ENCODE peak calls at places on chromosomes 13 and 19, in eight cellular contexts. B is hepatocyte, F is neural progenitor cell, K is SK-N-SH, L is HCT116, W is OCI-LY7, C is PC-3, X is MM.1S. Q is an unnamed sample.

GRCh38 chr13:80262051-80262695 is 78.8 kb downstream of the SPRY2 start:
- DNase-seq in B (no peak), L (no peak), F (no peak), K (no peak), W (no peak), C (no peak), X (no peak), Q (no peak)

GRCh38 chr13:30337061-30337601 is 29.8 kb upstream of the KATNAL1 start:
- DNase-seq in F (no peak), W (no peak), B (no peak), X (no peak), C (no peak), K (no peak), L (no peak), Q (no peak)

GRCh38 chr13:102798653-102799543 is at the start of the genes BIVM and POGLUT2:
- DNase-seq in K (peak; percentile 98), B (peak; percentile 95), L (peak; percentile 87), C (peak; percentile 92), W (no peak), X (peak; percentile 93), F (peak; percentile 95), Q (peak; percentile 97)

GRCh38 chr13:99442273-99442895 is 58.9 kb upstream of the TM9SF2 start:
- DNase-seq in W (peak; percentile 48), C (peak; percentile 64), K (peak; percentile 58), L (peak; percentile 39), X (peak; percentile 47), F (peak; percentile 60), B (peak; percentile 68), Q (peak; percentile 58)

GRCh38 chr19:33811736-33812387 is 15.2 kb downstream of the KCTD15 start:
- DNase-seq in L (no peak), W (no peak), B (no peak), K (peak; percentile 30), X (no peak), C (no peak), F (no peak), Q (no peak)

GRCh38 chr13:26500618-26501320 is 56.7 kb upstream of the WASF3 start:
- DNase-seq in C (no peak), B (no peak), K (no peak), W (no peak), F (no peak), X (no peak), L (no peak), Q (no peak)

GRCh38 chr19:49807174-49807830 is 5.8 kb downstream of the FUZ start:
- DNase-seq in C (no peak), X (no peak), F (no peak), W (no peak), L (no peak), K (no peak), B (no peak), Q (no peak)

GRCh38 chr19:12982648-12983047 is 12.6 kb upstream of the NFIX start:
- DNase-seq in F (no peak), B (no peak), K (no peak), C (no peak), X (no peak), W (no peak), L (no peak), Q (no peak)

GRCh38 chr13:42567772-42568428 is 6.1 kb upstream of the TNFSF11 start:
- DNase-seq in L (no peak), C (no peak), F (no peak), X (no peak), B (no peak), W (no peak), K (no peak), Q (no peak)

GRCh38 chr13:48275507-48275906 is 28.0 kb upstream of the RB1 start:
- DNase-seq in C (no peak), X (no peak), K (no peak), L (no peak), F (no peak), W (no peak), B (no peak), Q (peak; percentile 48)

GRCh38 chr19:35990771-35991730 is 3.9 kb upstream of the SDHAF1 start:
- DNase-seq in F (no peak), X (no peak), K (no peak), L (no peak), B (no peak), C (no peak), W (no peak), Q (no peak)

GRCh38 chr13:46593403-46593802 is 40.4 kb downstream of the LRCH1 start:
- DNase-seq in B (no peak), C (no peak), K (no peak), F (no peak), X (no peak), W (peak; percentile 62), L (no peak), Q (no peak)

GRCh38 chr19:49515767-49516166 is 3.3 kb downstream of the FCGRT start:
- DNase-seq in K (no peak), C (no peak), B (peak; percentile 64), X (no peak), W (peak; percentile 13), F (no peak), L (no peak), Q (no peak)

GRCh38 chr13:47372742-47373141 is 475.9 kb upstream of the HTR2A start:
- DNase-seq in B (no peak), C (no peak), F (no peak), W (no peak), X (no peak), L (no peak), K (no peak), Q (peak; percentile 18)

GRCh38 chr19:39908803-39909202 is 25.6 kb downstream of the FCGBP start:
- DNase-seq in C (no peak), W (no peak), K (no peak), X (no peak), F (no peak), B (no peak), L (no peak), Q (no peak)

GRCh38 chr19:41795031-41795461 is 1.3 kb upstream of the CEACAM3 start:
- DNase-seq in K (peak; percentile 35), C (peak; percentile 70), F (peak; percentile 57), L (peak; percentile 38), W (peak; percentile 73), B (peak; percentile 65), X (peak; percentile 55), Q (peak; percentile 56)

GRCh38 chr19:37329686-37330085 is 41.2 kb upstream of the ZNF527 start:
- DNase-seq in K (peak; percentile 32), C (peak; percentile 16), W (peak; percentile 1), B (no peak), F (peak; percentile 25), L (no peak), X (no peak), Q (peak; percentile 16)

GRCh38 chr13:97211357-97211756 is 10.8 kb upstream of the MBNL2 start:
- DNase-seq in F (no peak), X (no peak), K (no peak), B (no peak), L (no peak), W (no peak), C (no peak), Q (no peak)

GRCh38 chr13:67281476-67281875 is 51.3 kb upstream of the PCDH9 start:
- DNase-seq in C (no peak), K (no peak), L (no peak), X (no peak), W (no peak), F (no peak), B (no peak), Q (no peak)

GRCh38 chr19:2543463-2544442 is 67.8 kb downstream of the GADD45B start:
- DNase-seq in W (peak; percentile 46), C (peak; percentile 94), X (no peak), K (peak; percentile 91), B (peak; percentile 98), F (peak; percentile 97), L (peak; percentile 91), Q (peak; percentile 100)
- H3K4me3 ChIP-seq in W (peak overlapping the region; percentile 19), C (peak overlapping the region; percentile 54), X (no peak overlapping the region), K (peak overlapping the region; percentile 22), B (no peak overlapping the region), F (peak overlapping the region; percentile 28), L (peak overlapping the region; percentile 16), Q (peak overlapping the region; percentile 53)

DNA sequence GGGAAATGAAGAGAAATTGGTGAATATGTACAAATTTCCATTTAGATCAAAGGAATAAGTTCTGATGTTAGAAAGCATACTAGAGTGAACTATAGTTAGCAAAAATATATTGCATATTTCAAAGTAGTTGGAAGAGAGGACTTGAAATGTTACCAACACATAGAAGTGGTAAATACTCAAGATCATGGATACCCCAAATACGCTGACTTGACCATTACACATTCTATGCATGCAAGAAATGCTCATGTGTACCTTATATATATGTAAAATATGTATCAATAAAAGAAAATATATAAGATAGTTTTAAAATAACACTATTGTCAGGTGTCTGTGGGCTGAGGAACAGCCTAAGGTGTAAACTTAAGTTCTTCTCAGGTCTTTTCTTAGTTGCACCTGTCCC is 14.6 kb upstream of the ZNF491 start:
- DNase-seq in L (no peak), W (no peak), C (no peak), K (no peak), F (no peak), X (no peak), B (no peak), Q (no peak)
- H3K9me3 ChIP-seq in L (peaks cover 27% of the 10 kb centered on the region), W (peaks cover 22% of the 10 kb centered on the region), C (peaks cover 67% of the 10 kb centered on the region), K (peaks cover 51% of the 10 kb centered on the region), F (peaks cover 33% of the 10 kb centered on the region), X (no peaks in the 10 kb centered on the region), B (peaks cover 58% of the 10 kb centered on the region), Q (peaks cover 25% of the 10 kb centered on the region)

GRCh38 chr19:51507209-51507608 is 5.6 kb upstream of the SIGLEC12 start:
- DNase-seq in B (no peak), F (no peak), L (no peak), C (no peak), X (no peak), W (no peak), K (no peak), Q (no peak)
- TF ChIP-seq EZH2phosphoT487 in B (no peak), F (no peak), L (no peak), C (no peak), X (no peak), W (no peak), K (no peak), Q (no peak)

GRCh38 chr13:24680921-24681585 is 845 bp downstream of the ATP12A start:
- DNase-seq in F (no peak), L (no peak), W (no peak), C (no peak), K (no peak), B (no peak), X (no peak), Q (no peak)

GRCh38 chr13:24680258-24680920 is at the start of gene ATP12A:
- DNase-seq in L (no peak), W (no peak), F (peak; percentile 81), X (peak; percentile 6), C (no peak), K (peak; percentile 59), B (peak; percentile 40), Q (peak; percentile 52)

GRCh38 chr13:24681930-24682329 is 1.7 kb downstream of the ATP12A start:
- DNase-seq in W (no peak), C (no peak), K (no peak), B (no peak), X (no peak), F (no peak), L (no peak), Q (no peak)

GRCh38 chr13:24678151-24678550 is 2.1 kb upstream of the ATP12A start:
- DNase-seq in K (no peak), C (no peak), L (no peak), W (no peak), B (peak; percentile 29), F (no peak), X (no peak), Q (no peak)

DNA sequence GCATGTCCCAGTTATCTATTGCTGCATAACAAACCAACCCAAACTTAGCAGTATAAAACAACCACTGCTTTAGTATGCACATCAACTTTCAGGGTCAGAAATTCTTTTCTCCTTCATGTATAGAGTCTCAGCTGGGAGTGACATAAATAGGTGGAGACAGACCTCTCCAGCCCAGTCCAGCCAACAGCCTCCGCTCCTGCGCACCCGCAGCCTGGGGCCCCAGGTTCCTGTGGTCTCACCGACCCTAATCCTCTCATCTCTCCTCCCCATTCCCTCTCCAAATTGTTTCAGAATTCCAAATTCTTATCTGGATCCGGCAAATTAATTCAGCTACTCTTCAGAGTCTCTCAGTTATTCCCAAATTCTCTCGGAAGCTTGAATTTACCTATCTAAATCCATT is 522 bp upstream of the ATP12A start:
- DNase-seq in C (no peak), B (no peak), W (no peak), F (peak; percentile 8), X (no peak), K (no peak), L (no peak), Q (no peak)
- H3K4me3 ChIP-seq in C (peak overlapping the region; percentile 65), B (no peak overlapping the region), W (peak overlapping the region; percentile 63), F (peak overlapping the region; percentile 60), X (no peak overlapping the region), K (no peak overlapping the region), L (peak overlapping the region; percentile 37), Q (no peak overlapping the region)

Q was measured in GM23248.